ENCODE peak calls at places on chromosome 12, in five cellular contexts. T is HCT116, E is SK-N-SH, A is GM12878, H is HepG2. N is an unnamed sample. For H3K4me1, the result is how much of the 10 kb centered on the place peaks cover.

GRCh38 chr12:10220398-10221077 is 7.9 kb downstream of the GABARAPL1 start:
- DNase-seq in A (no peak), T (no peak), H (no peak), E (no peak), N (no peak)

GRCh38 chr12:88145567-88146347 is 3.6 kb downstream of the TMTC3 start:
- DNase-seq in H (no peak), A (no peak), E (no peak), T (no peak), N (no peak)

GRCh38 chr12:89707623-89707991 is 1.0 kb downstream of the ATP2B1 start:
- DNase-seq in A (no peak), H (peak), E (peak), T (no peak), N (peak)

GRCh38 chr12:90020006-90020405 is 311.4 kb upstream of the ATP2B1 start:
- DNase-seq in E (no peak), A (no peak), T (no peak), H (no peak), N (no peak)

GRCh38 chr12:92424338-92424737 is 278.5 kb upstream of the PLEKHG7 start:
- DNase-seq in H (no peak), E (no peak), T (no peak), A (no peak), N (peak)

GRCh38 chr12:73383584-73384229 is 1111.5 kb downstream of the TRHDE start:
- DNase-seq in T (no peak), E (no peak), H (peak), A (no peak), N (no peak)

GRCh38 chr12:54199034-54199433 is 10.2 kb upstream of the SMUG1 start:
- DNase-seq in E (no peak), T (no peak), A (no peak), H (no peak), N (no peak)

GRCh38 chr12:12333407-12333831 is 16.6 kb downstream of the MANSC1 start:
- DNase-seq in T (no peak), A (no peak), H (no peak), E (no peak), N (no peak)

GRCh38 chr12:56995201-56995929 is 11.0 kb downstream of the ZBTB39 start:
- DNase-seq in T (no peak), H (no peak), E (no peak), A (no peak), N (no peak)

GRCh38 chr12:106861984-106862894 is 87.8 kb downstream of the RIC8B start:
- DNase-seq in A (no peak), H (peak), T (no peak), E (no peak), N (no peak)

DNA sequence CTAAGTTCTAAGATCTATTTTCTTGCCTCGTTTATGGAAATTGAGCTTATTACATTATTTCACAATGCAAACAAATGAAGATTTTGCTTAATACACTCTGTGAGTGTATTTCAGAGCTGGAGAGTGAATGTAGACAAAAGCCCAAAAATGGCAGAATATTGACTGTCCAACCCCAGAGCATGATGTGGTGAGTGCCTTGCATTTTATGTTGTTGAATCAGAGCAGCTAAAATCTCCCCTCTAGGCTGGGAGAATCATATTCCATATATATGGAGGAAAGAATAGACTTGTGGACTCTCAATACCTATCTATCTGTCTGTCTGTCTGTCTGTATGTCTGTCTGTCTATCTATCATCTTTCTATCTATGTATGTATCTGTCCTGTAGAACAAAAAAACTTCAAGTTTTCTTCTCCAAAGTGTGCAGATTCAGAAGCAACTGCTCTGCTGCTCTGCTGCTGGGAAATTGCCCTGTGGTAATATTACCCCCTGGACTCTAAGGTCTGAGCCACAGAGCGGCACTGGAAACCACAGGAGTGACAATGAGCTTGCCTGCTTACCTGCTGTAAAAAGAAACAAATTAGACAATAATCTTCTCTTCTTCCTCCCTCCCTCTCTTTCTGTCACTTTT is 209.4 kb upstream of the PRICKLE1 start:
- DNase-seq in E (no peak), A (no peak), H (no peak), T (no peak), N (no peak)
- TF ChIP-seq YY1 in E (no peak), A (no peak), H (no peak), T (no peak), N (no peak)

GRCh38 chr12:6202846-6203245 is 2.6 kb downstream of the CD9 start:
- DNase-seq in A (no peak), H (no peak), E (no peak), T (no peak), N (no peak)
- H3K4me3 ChIP-seq in A (no peak), H (no peak), E (no peak), T (no peak), N (no peak)

GRCh38 chr12:51000245-51000644 is 25.9 kb downstream of the SLC11A2 start:
- DNase-seq in H (no peak), E (no peak), T (no peak), A (no peak), N (no peak)
- H3K4me1 ChIP-seq in H (under half), E (under half), T (under half), A (under half), N (under half)

GRCh38 chr12:5479761-5480160 is 47.9 kb downstream of the NTF3 start:
- DNase-seq in T (no peak), E (no peak), A (no peak), H (no peak), N (peak)

GRCh38 chr12:5480953-5481300 is 49.0 kb downstream of the NTF3 start:
- DNase-seq in T (no peak), E (no peak), A (no peak), H (no peak), N (peak)

GRCh38 chr12:5480218-5480952 is 48.5 kb downstream of the NTF3 start:
- DNase-seq in T (no peak), H (no peak), A (no peak), E (no peak), N (peak)

GRCh38 chr12:5476356-5476755 is 44.4 kb downstream of the NTF3 start:
- DNase-seq in E (no peak), H (no peak), T (no peak), A (no peak), N (no peak)

DNA sequence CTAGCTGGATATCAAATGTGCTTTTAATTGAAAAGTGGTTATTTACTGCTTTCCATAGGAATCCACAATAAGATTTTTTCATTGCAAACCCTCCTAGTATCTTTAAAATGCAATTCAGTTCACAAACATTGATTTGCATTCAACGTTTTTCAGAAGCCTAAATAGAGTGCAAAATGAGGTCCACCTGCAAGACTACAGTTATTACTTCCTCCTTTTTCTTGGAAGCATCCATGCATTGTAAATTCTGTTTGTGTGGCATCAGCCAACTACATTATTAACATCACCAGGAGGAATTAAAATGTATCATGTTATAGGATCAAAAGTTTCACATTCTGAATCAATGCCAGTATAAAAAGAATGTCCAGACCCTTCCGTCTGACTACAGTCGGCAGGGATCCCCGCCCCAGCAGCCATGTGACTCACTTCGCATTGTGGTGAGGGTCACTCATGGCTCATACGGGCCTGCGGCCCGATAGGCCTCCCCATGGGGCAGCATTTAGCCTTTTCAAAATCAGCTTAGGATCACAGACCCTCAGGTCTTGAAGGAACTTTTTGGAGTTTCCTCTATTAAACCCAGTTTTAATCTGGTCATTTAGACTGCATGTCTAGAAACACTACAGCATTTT is 46.3 kb downstream of the NTF3 start:
- DNase-seq in H (no peak), T (no peak), A (no peak), E (no peak), N (no peak)
- TF ChIP-seq YY1 in H (no peak), T (no peak), A (no peak), E (no peak), N (no peak)

GRCh38 chr12:67271976-67272375 is 2.8 kb downstream of the CAND1 start:
- DNase-seq in A (no peak), E (no peak), T (no peak), H (no peak), N (no peak)
- H3K4me3 ChIP-seq in A (peak), E (peak), T (no peak), H (no peak), N (no peak)

DNA sequence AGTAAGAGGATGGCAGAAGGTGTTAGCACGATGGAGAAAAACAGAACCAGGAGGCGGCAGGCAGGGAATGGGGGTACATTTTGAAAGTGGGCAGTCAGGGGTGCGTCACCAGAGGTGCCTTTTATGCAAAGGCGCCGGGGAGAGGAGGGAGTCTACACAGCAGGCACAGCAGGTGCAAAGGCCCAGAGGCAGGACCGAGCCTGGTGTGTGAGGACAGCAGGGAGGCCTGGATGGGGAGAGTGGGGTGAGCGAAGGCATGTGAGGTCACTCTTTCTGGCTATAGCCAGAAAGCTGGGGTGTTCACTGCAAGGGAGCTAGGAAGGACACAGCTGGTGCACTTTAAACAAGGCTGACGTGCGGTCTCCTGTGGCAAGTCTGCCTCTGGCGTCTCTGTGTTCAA is 65.0 kb downstream of the NCOR2 start:
- DNase-seq in A (no peak), H (no peak), E (no peak), T (no peak), N (no peak)
- H3K4me1 ChIP-seq in A (under half), H (under half), E (half or more), T (under half), N (under half)